ENCODE peak calls at places on chromosomes 6 and 20, in eight cellular contexts. K, M, N, P, A, F, Y and H are unnamed samples.

GRCh38 chr6:144064831-144065668 is 30.3 kb downstream of the SF3B5 start:
- DNase-seq in K (no peak), M (no peak), N (no peak), P (no peak), A (no peak), F (no peak), Y (no peak), H (no peak)

GRCh38 chr6:45586216-45587171 is 208.8 kb upstream of the SUPT3H start:
- DNase-seq in K (no peak), M (no peak), N (no peak), P (no peak), A (no peak), F (no peak), Y (peak), H (no peak)

GRCh38 chr6:39173276-39173675 is 56.0 kb downstream of the KCNK5 start:
- DNase-seq in K (no peak), M (no peak), N (no peak), P (no peak), A (no peak), F (no peak), Y (no peak), H (no peak)

GRCh38 chr6:138454976-138455706 is 44.2 kb downstream of the NHSL1 start:
- DNase-seq in K (no peak), M (peak), N (no peak), P (no peak), A (no peak), F (no peak), Y (peak), H (no peak)

GRCh38 chr6:111764238-111765182 is 108.7 kb downstream of the FYN start:
- DNase-seq in K (no peak), M (no peak), N (no peak), P (no peak), A (no peak), F (no peak), Y (peak), H (no peak)

GRCh38 chr6:21494505-21494904 is 99.0 kb upstream of the SOX4 start:
- DNase-seq in K (no peak), M (no peak), N (no peak), P (no peak), A (no peak), F (no peak), Y (no peak), H (no peak)

GRCh38 chr6:34243901-34244884 is 4.6 kb downstream of the SMIM29 start:
- DNase-seq in K (peak), M (peak), N (no peak), P (peak), A (no peak), F (peak), Y (no peak), H (peak)

GRCh38 chr6:27720607-27721580 is 191.3 kb downstream of the OR2B2 start:
- DNase-seq in K (no peak), M (peak), N (no peak), P (no peak), A (peak), F (no peak), Y (no peak), H (peak)

GRCh38 chr6:144809120-144809519 is 524.0 kb downstream of the UTRN start:
- DNase-seq in K (no peak), M (no peak), N (no peak), P (no peak), A (no peak), F (no peak), Y (no peak), H (no peak)

GRCh38 chr6:148848915-148849314 is 102.1 kb downstream of the UST start:
- DNase-seq in K (no peak), M (no peak), N (no peak), P (no peak), A (no peak), F (no peak), Y (no peak), H (no peak)

GRCh38 chr6:41370488-41371111 is 35.2 kb downstream of the NCR2 start:
- DNase-seq in K (no peak), M (no peak), N (no peak), P (no peak), A (no peak), F (no peak), Y (no peak), H (no peak)

GRCh38 chr6:130776287-130776925 is 50.8 kb upstream of the SMLR1 start:
- DNase-seq in K (no peak), M (no peak), N (no peak), P (no peak), A (no peak), F (no peak), Y (no peak), H (no peak)

GRCh38 chr6:75748743-75749538 is at the start of gene MYO6:
- DNase-seq in K (peak), M (peak), N (peak), P (peak), A (peak), F (peak), Y (peak), H (peak)

GRCh38 chr6:31763617-31763940 is 1.1 kb downstream of the SAPCD1 start:
- DNase-seq in K (no peak), M (peak), N (no peak), P (no peak), A (no peak), F (no peak), Y (no peak), H (peak)

GRCh38 chr6:90429713-90430112 is 133.1 kb upstream of the BACH2 start:
- DNase-seq in K (no peak), M (no peak), N (no peak), P (no peak), A (no peak), F (no peak), Y (no peak), H (peak)

GRCh38 chr6:31897612-31898199 is at the start of gene EHMT2:
- DNase-seq in K (peak), M (peak), N (peak), P (peak), A (peak), F (peak), Y (peak), H (peak)

GRCh38 chr20:61660559-61660958 is 405.1 kb downstream of the TAF4 start:
- DNase-seq in K (no peak), M (no peak), N (no peak), P (no peak), A (no peak), F (no peak), Y (no peak), H (no peak)

GRCh38 chr6:1616556-1617463 is 7.1 kb downstream of the FOXC1 start:
- DNase-seq in K (no peak), M (no peak), N (no peak), P (no peak), A (no peak), F (no peak), Y (no peak), H (no peak)

GRCh38 chr6:159978291-159979135 is 9.6 kb downstream of the IGF2R start:
- DNase-seq in K (no peak), M (no peak), N (no peak), P (peak), A (no peak), F (no peak), Y (no peak), H (no peak)

GRCh38 chr6:37083243-37084138 is 78.0 kb downstream of the FGD2 start:
- DNase-seq in K (no peak), M (no peak), N (no peak), P (peak), A (no peak), F (peak), Y (no peak), H (peak)

GRCh38 chr20:57774111-57774880 is 64.5 kb upstream of the PMEPA1 start:
- DNase-seq in K (no peak), M (no peak), N (no peak), P (peak), A (no peak), F (no peak), Y (no peak), H (no peak)

GRCh38 chr6:106069478-106069877 is 16.7 kb upstream of the PRDM1 start:
- DNase-seq in K (no peak), M (no peak), N (no peak), P (no peak), A (no peak), F (no peak), Y (no peak), H (peak)

GRCh38 chr6:133341607-133342158 is 100.5 kb downstream of the EYA4 start:
- DNase-seq in K (no peak), M (no peak), N (no peak), P (no peak), A (no peak), F (no peak), Y (no peak), H (peak)

GRCh38 chr6:2448826-2449571 is 203.6 kb upstream of the GMDS start:
- DNase-seq in K (peak), M (peak), N (peak), P (no peak), A (peak), F (no peak), Y (no peak), H (peak)

GRCh38 chr20:58131581-58132142 is 96.8 kb downstream of the ANKRD60 start:
- DNase-seq in K (no peak), M (no peak), N (no peak), P (peak), A (no peak), F (no peak), Y (no peak), H (peak)

GRCh38 chr6:18076231-18076630 is 46.2 kb downstream of the NHLRC1 start:
- DNase-seq in K (no peak), M (no peak), N (no peak), P (no peak), A (no peak), F (no peak), Y (no peak), H (no peak)

GRCh38 chr20:61118429-61119224 is 133.4 kb upstream of the CDH4 start:
- DNase-seq in K (no peak), M (no peak), N (no peak), P (no peak), A (no peak), F (no peak), Y (no peak), H (no peak)

GRCh38 chr6:161745128-161745527 is 471.3 kb upstream of the AGPAT4 start:
- DNase-seq in K (no peak), M (no peak), N (no peak), P (no peak), A (no peak), F (no peak), Y (no peak), H (no peak)

GRCh38 chr6:89706121-89706520 is 67.6 kb upstream of the LYRM2 start:
- DNase-seq in K (no peak), M (no peak), N (no peak), P (no peak), A (no peak), F (no peak), Y (no peak), H (no peak)

GRCh38 chr6:35506536-35506935 is 6.2 kb downstream of the TULP1 start:
- DNase-seq in K (no peak), M (no peak), N (no peak), P (no peak), A (no peak), F (no peak), Y (no peak), H (no peak)

GRCh38 chr6:12576389-12576788 is 140.2 kb upstream of the PHACTR1 start:
- DNase-seq in K (no peak), M (no peak), N (no peak), P (no peak), A (no peak), F (no peak), Y (no peak), H (peak)

GRCh38 chr20:43755390-43755789 is 28.6 kb upstream of the GTSF1L start:
- DNase-seq in K (no peak), M (no peak), N (no peak), P (no peak), A (no peak), F (no peak), Y (no peak), H (peak)

GRCh38 chr6:30885481-30885998 is 1.2 kb downstream of the DDR1 start:
- DNase-seq in K (no peak), M (no peak), N (no peak), P (no peak), A (no peak), F (no peak), Y (no peak), H (peak)

GRCh38 chr6:57173886-57174510 is 1.9 kb downstream of the BAG2 start:
- DNase-seq in K (no peak), M (no peak), N (no peak), P (no peak), A (no peak), F (no peak), Y (no peak), H (peak)

GRCh38 chr20:1005452-1006027 is 3.4 kb upstream of the RSPO4 start:
- DNase-seq in K (peak), M (peak), N (no peak), P (no peak), A (peak), F (no peak), Y (no peak), H (peak)

GRCh38 chr6:9437836-9438235 is 977.0 kb downstream of the TFAP2A start:
- DNase-seq in K (no peak), M (no peak), N (no peak), P (no peak), A (no peak), F (no peak), Y (no peak), H (peak)

GRCh38 chr6:158042245-158042798 is 60.7 kb downstream of the SYNJ2 start:
- DNase-seq in K (no peak), M (no peak), N (no peak), P (peak), A (no peak), F (peak), Y (no peak), H (peak)

GRCh38 chr20:15596220-15596875 is 976.9 kb downstream of the KIF16B start:
- DNase-seq in K (no peak), M (no peak), N (no peak), P (no peak), A (no peak), F (no peak), Y (no peak), H (no peak)

GRCh38 chr20:22974354-22974753 is 60.8 kb upstream of the SSTR4 start:
- DNase-seq in K (no peak), M (peak), N (no peak), P (no peak), A (peak), F (no peak), Y (no peak), H (peak)

GRCh38 chr20:39123161-39123560 is 161.0 kb downstream of the DHX35 start:
- DNase-seq in K (no peak), M (no peak), N (no peak), P (no peak), A (no peak), F (no peak), Y (no peak), H (no peak)

GRCh38 chr6:102793752-102794151 is 1400.2 kb downstream of the GRIK2 start:
- DNase-seq in K (no peak), M (no peak), N (no peak), P (no peak), A (no peak), F (no peak), Y (no peak), H (no peak)

GRCh38 chr6:102798631-102799030 is 1405.1 kb downstream of the GRIK2 start:
- DNase-seq in K (peak), M (peak), N (peak), P (no peak), A (peak), F (no peak), Y (no peak), H (no peak)

GRCh38 chr6:102799051-102799450 is 1405.5 kb downstream of the GRIK2 start:
- DNase-seq in K (no peak), M (no peak), N (no peak), P (no peak), A (no peak), F (no peak), Y (no peak), H (no peak)
- TF ChIP-seq CTCF in K (no peak), M (no peak), N (no peak), P (no peak), A (no peak), F (no peak), Y (no peak), H (no peak)

DNA sequence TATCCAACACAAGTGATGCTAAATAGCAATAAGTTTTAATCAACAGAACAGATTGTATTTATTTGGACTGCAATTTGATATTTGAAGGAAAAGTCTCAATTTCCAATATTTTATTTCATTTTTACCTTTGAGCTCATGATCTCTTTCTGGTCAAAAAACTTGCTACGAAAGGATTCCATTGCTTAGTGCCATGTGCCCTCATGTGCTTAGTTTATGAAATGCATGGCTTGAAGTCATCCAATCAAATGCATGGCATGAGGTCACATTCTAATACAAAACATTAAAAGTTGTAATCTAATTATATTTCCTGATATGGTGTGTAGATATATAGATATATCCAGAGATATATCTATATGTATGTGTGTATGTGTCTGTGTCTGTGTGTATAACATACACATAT is 321.2 kb upstream of the ADGRB3 start:
- DNase-seq in K (no peak), M (no peak), N (no peak), P (no peak), A (no peak), F (no peak), Y (no peak), H (peak)
- TF ChIP-seq CTCF in K (no peak), M (no peak), N (peak), P (no peak), A (no peak), F (no peak), Y (no peak), H (peak)

DNA sequence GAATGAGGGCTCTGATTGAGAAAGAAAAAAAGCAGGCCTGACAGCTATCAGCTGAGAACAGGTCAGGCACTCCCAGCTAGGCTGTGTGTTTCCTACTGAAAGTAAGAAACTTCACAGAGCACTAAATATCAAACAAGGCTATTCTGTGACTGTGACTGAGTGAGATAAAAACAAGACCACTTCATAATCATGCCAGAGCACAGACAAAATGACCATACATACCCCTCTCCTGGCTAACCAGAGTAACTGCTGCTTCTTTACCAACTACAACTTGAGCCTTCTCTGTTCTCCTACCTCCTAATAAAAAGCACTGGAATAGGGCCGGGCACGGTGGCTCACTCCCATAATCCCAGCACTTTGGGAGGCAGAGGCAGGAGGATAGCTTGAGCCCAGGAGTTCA is 6.8 kb upstream of the BTN1A1 start:
- DNase-seq in K (no peak), M (no peak), N (no peak), P (no peak), A (no peak), F (no peak), Y (no peak), H (peak)
- TF ChIP-seq CTCF in K (no peak), M (no peak), N (peak), P (no peak), A (no peak), F (no peak), Y (no peak), H (peak)

GRCh38 chr20:32992015-32992641 is 12.1 kb downstream of the SUN5 start:
- DNase-seq in K (no peak), M (no peak), N (no peak), P (no peak), A (no peak), F (no peak), Y (no peak), H (no peak)

GRCh38 chr20:32991386-32991785 is 12.8 kb downstream of the SUN5 start:
- DNase-seq in K (no peak), M (no peak), N (no peak), P (no peak), A (no peak), F (no peak), Y (no peak), H (no peak)

GRCh38 chr20:32990426-32990825 is 13.8 kb downstream of the SUN5 start:
- DNase-seq in K (no peak), M (no peak), N (no peak), P (no peak), A (no peak), F (no peak), Y (no peak), H (no peak)

GRCh38 chr20:32988008-32988407 is 16.2 kb downstream of the SUN5 start:
- DNase-seq in K (no peak), M (no peak), N (no peak), P (no peak), A (no peak), F (no peak), Y (no peak), H (no peak)

DNA sequence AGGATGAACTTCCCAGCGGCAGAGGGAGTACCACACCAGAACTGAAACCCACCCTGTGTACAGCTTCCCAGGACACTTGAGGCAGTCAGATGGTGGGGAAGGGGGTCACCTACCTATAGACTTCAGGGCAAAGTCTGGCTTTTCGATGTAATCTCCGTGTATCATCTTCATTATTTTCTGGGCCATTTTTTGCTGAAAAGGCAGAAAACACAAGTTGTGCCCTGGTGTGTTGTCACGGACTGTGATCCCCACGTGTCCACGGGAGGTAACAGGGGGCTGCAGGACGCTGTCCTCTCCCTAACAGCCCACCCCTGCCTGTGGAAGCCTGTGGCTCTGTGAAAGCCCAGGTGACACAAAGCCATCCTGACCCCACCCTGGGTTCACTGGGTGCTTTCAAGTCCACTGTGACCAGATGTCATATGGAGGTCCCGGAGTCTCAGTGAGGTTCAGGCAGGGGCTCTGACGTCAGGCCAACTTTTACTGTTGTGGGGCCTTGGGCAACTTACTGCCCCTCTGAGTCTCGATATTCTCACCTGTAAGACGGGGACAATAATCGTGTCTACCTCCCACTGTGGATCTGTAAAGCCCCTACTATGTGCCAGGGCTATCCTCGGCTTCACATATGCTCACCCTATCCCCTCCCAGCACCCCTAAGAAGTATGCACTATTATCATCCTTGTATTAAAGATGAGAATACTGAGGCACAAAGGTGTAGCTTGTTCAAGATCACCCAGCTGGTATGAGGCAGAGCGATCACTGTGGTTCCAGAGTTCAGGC is 14.5 kb downstream of the SUN5 start:
- DNase-seq in K (no peak), M (no peak), N (no peak), P (no peak), A (no peak), F (no peak), Y (no peak), H (no peak)
- TF ChIP-seq CTCF in K (no peak), M (no peak), N (no peak), P (no peak), A (no peak), F (no peak), Y (no peak), H (no peak)

GRCh38 chr20:45742596-45742995 is 20.4 kb downstream of the SPINT4 start:
- DNase-seq in K (no peak), M (no peak), N (no peak), P (no peak), A (no peak), F (no peak), Y (no peak), H (no peak)
- TF ChIP-seq CTCF in K (no peak), M (no peak), N (no peak), P (no peak), A (no peak), F (no peak), Y (no peak), H (no peak)

GRCh38 chr20:9460518-9460917 is 53.9 kb upstream of the LAMP5 start:
- DNase-seq in K (no peak), M (no peak), N (no peak), P (no peak), A (no peak), F (no peak), Y (no peak), H (peak)

GRCh38 chr20:9457055-9457454 is 57.3 kb upstream of the LAMP5 start:
- DNase-seq in K (no peak), M (no peak), N (no peak), P (no peak), A (no peak), F (no peak), Y (no peak), H (no peak)

GRCh38 chr20:9454781-9455180 is 59.6 kb upstream of the LAMP5 start:
- DNase-seq in K (no peak), M (no peak), N (no peak), P (no peak), A (no peak), F (no peak), Y (no peak), H (no peak)

GRCh38 chr20:9458075-9458818 is 56.1 kb upstream of the LAMP5 start:
- DNase-seq in K (no peak), M (peak), N (no peak), P (no peak), A (peak), F (no peak), Y (no peak), H (peak)
- TF ChIP-seq CTCF in K (peak), M (no peak), N (peak), P (no peak), A (peak), F (no peak), Y (no peak), H (no peak)